ENCODE peak calls at places on chromosome 17, in four cellular contexts. One of them, this sample, is unnamed.

GRCh38 chr17:27577124-27577761 is 53.7 kb upstream of the LGALS9 start:
- DNase-seq in H1: no peak
- DNase-seq in HepG2: no peak
- DNase-seq in endothelial cell of umbilical vein: peak
- DNase-seq in this sample: peak

GRCh38 chr17:27367121-27367981 is 73.4 kb downstream of the WSB1 start:
- DNase-seq in H1: no peak
- DNase-seq in HepG2: no peak
- DNase-seq in endothelial cell of umbilical vein: no peak
- DNase-seq in this sample: no peak

GRCh38 chr17:28841901-28842281 is 699 bp downstream of the FAM222B start:
- DNase-seq in H1: no peak
- DNase-seq in HepG2: no peak
- DNase-seq in endothelial cell of umbilical vein: peak
- DNase-seq in this sample: peak

GRCh38 chr17:62778990-62779681 is 29.0 kb downstream of the MARCHF10 start:
- DNase-seq in H1: no peak
- DNase-seq in HepG2: peak
- DNase-seq in endothelial cell of umbilical vein: no peak
- DNase-seq in this sample: peak

GRCh38 chr17:36755586-36755985 is 154.2 kb downstream of the MRM1 start:
- DNase-seq in H1: peak
- DNase-seq in HepG2: peak
- DNase-seq in endothelial cell of umbilical vein: peak
- DNase-seq in this sample: peak

GRCh38 chr17:51617876-51618455 is 357.6 kb downstream of the UTP18 start:
- DNase-seq in H1: no peak
- DNase-seq in HepG2: no peak
- DNase-seq in endothelial cell of umbilical vein: no peak
- DNase-seq in this sample: no peak

GRCh38 chr17:18966831-18967624 is 15.1 kb downstream of the SLC5A10 start:
- DNase-seq in H1: no peak
- DNase-seq in HepG2: no peak
- DNase-seq in endothelial cell of umbilical vein: peak
- DNase-seq in this sample: no peak

GRCh38 chr17:40564883-40565744 is at the start of gene CCR7:
- DNase-seq in H1: no peak
- DNase-seq in HepG2: no peak
- DNase-seq in endothelial cell of umbilical vein: no peak
- DNase-seq in this sample: peak

GRCh38 chr17:9185142-9185541 is 163.8 kb downstream of the NTN1 start:
- DNase-seq in H1: no peak
- DNase-seq in HepG2: no peak
- DNase-seq in endothelial cell of umbilical vein: no peak
- DNase-seq in this sample: no peak

GRCh38 chr17:75152971-75153853 is 1.1 kb downstream of the JPT1 start:
- DNase-seq in H1: no peak
- DNase-seq in HepG2: peak
- DNase-seq in endothelial cell of umbilical vein: peak
- DNase-seq in this sample: peak

GRCh38 chr17:247767-248166 is 66.3 kb upstream of the DOC2B start:
- DNase-seq in H1: no peak
- DNase-seq in HepG2: no peak
- DNase-seq in endothelial cell of umbilical vein: no peak
- DNase-seq in this sample: no peak

GRCh38 chr17:12422632-12423031 is 243.1 kb upstream of the MYOCD start:
- DNase-seq in H1: no peak
- DNase-seq in HepG2: no peak
- DNase-seq in endothelial cell of umbilical vein: no peak
- DNase-seq in this sample: no peak

GRCh38 chr17:44747566-44747965 is 11.2 kb upstream of the ADAM11 start:
- DNase-seq in H1: no peak
- DNase-seq in HepG2: no peak
- DNase-seq in endothelial cell of umbilical vein: no peak
- DNase-seq in this sample: no peak

GRCh38 chr17:41773190-41773588 is 13.3 kb downstream of the JUP start:
- DNase-seq in H1: no peak
- DNase-seq in HepG2: peak
- DNase-seq in endothelial cell of umbilical vein: peak
- DNase-seq in this sample: no peak

GRCh38 chr17:82374626-82375331 is 3.2 kb downstream of the UTS2R start:
- DNase-seq in H1: no peak
- DNase-seq in HepG2: no peak
- DNase-seq in endothelial cell of umbilical vein: no peak
- DNase-seq in this sample: no peak

GRCh38 chr17:11121680-11122079 is 119.3 kb upstream of the SHISA6 start:
- DNase-seq in H1: no peak
- DNase-seq in HepG2: no peak
- DNase-seq in endothelial cell of umbilical vein: no peak
- DNase-seq in this sample: no peak

GRCh38 chr17:78672880-78673371 is 95.7 kb upstream of the DNAH17 start:
- DNase-seq in H1: no peak
- DNase-seq in HepG2: no peak
- DNase-seq in endothelial cell of umbilical vein: no peak
- DNase-seq in this sample: no peak

GRCh38 chr17:82094931-82095776 is 2.9 kb downstream of the FASN start:
- DNase-seq in H1: no peak
- DNase-seq in HepG2: no peak
- DNase-seq in endothelial cell of umbilical vein: no peak
- DNase-seq in this sample: no peak

DNA sequence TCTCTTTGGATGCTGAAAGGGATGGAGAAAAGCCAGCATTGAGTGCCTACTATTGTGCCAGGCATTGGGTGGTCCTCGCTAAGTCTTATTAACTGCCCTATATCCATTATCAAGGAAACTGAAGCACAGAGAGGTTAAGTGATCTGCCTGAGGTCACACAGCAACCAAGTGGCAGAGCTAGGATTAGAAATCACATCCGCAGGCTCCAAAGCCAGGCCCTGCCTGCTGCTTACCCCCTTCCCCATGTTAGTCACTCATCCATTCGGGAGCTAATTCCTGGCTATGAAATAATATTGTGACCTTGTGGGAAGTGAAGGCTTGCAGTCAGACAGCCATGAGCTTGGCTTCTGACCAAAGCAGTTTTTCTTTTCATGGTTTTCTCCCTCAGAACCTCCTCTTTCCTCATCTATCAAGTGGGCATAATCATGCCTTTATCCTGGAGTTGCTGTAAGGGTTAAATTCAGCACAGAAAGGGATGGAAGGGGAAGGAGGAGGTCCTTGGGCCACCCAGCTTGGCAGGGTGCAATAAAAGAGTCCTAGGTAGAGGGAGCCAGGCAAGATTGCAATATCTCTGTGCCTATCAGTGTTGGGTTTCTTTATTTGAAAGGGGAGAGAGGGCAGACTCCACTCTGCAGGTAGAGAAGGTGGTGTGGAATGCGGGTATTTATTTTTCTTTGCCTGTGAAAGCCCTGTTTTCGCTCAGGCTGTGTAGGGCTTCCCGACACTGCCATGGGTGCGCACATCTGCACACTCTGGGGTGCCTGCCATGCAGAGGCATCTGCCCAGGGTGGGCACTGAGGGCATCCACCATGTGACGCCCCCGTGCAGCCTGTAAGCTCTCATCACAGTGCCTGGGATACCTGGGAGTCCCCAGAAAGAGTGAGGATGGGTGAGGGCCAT is 11.3 kb downstream of the RAI1 start:
- DNase-seq in H1: no peak
- DNase-seq in HepG2: peak
- DNase-seq in endothelial cell of umbilical vein: peak
- DNase-seq in this sample: no peak
- H3K9ac ChIP-seq in H1: no peak
- H3K9ac ChIP-seq in HepG2: peak
- H3K9ac ChIP-seq in endothelial cell of umbilical vein: peak
- H3K9ac ChIP-seq in this sample: no peak

GRCh38 chr17:48954300-48954755 is 9.7 kb upstream of the SNF8 start:
- DNase-seq in H1: no peak
- DNase-seq in HepG2: peak
- DNase-seq in endothelial cell of umbilical vein: peak
- DNase-seq in this sample: peak
- TF ChIP-seq JUN in H1: no peak
- TF ChIP-seq JUN in HepG2: no peak
- TF ChIP-seq JUN in endothelial cell of umbilical vein: no peak
- TF ChIP-seq JUN in this sample: no peak

GRCh38 chr17:4908711-4909496 is 6.0 kb upstream of the CHRNE start:
- DNase-seq in H1: peak
- DNase-seq in HepG2: peak
- DNase-seq in endothelial cell of umbilical vein: peak
- DNase-seq in this sample: peak
- H3K9ac ChIP-seq in H1: no peak
- H3K9ac ChIP-seq in HepG2: peak
- H3K9ac ChIP-seq in endothelial cell of umbilical vein: no peak
- H3K9ac ChIP-seq in this sample: peak

GRCh38 chr17:42980766-42981397 is 517 bp downstream of the RUNDC1 start:
- DNase-seq in H1: no peak
- DNase-seq in HepG2: peak
- DNase-seq in endothelial cell of umbilical vein: peak
- DNase-seq in this sample: peak

GRCh38 chr17:42975265-42975664 is 4.6 kb downstream of the PTGES3L start:
- DNase-seq in H1: no peak
- DNase-seq in HepG2: peak
- DNase-seq in endothelial cell of umbilical vein: no peak
- DNase-seq in this sample: no peak

GRCh38 chr17:42980274-42980765 is at the start of gene RUNDC1:
- DNase-seq in H1: no peak
- DNase-seq in HepG2: peak
- DNase-seq in endothelial cell of umbilical vein: peak
- DNase-seq in this sample: peak

GRCh38 chr17:42982266-42982665 is 1.9 kb downstream of the RUNDC1 start:
- DNase-seq in H1: no peak
- DNase-seq in HepG2: no peak
- DNase-seq in endothelial cell of umbilical vein: no peak
- DNase-seq in this sample: no peak

DNA sequence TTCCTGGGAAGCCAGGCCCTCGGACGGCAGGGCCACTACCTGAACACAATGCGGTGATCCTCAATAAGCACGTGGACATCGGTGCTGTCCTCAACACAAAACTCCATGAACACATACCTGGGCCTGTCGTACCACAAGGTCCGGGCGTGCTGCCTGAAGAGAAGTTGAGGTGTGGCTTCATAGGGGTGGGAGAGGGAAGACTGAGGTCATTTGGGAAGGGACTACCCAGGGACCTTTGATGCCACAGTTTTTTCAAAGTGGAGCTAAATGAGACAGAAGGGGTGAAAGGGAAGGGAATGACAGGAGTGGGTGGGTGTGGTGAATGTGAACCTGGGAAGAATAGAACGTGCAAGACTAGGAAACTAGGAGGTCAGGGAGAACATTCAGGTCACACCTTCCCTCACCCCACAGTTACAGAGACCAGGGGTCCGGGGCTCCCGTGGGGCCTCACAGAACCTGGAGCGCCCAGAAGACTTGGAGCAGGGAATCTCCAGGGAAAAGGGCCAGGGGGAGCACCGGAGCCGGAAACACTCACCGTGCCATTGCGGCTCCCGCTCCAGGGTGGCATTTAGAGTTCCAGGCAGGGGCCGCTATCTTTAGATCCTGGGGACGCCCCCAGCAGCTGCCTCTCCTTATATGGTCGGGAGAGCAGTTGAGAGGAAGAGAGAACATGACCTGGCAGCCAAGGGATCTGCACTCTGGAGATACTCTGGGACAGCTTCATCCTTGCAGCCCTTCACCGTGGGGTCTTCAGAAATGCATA is at the start of gene PTGES3L:
- DNase-seq in H1: no peak
- DNase-seq in HepG2: peak
- DNase-seq in endothelial cell of umbilical vein: no peak
- DNase-seq in this sample: peak
- TF ChIP-seq JUN in H1: no peak
- TF ChIP-seq JUN in HepG2: no peak
- TF ChIP-seq JUN in endothelial cell of umbilical vein: no peak
- TF ChIP-seq JUN in this sample: no peak

DNA sequence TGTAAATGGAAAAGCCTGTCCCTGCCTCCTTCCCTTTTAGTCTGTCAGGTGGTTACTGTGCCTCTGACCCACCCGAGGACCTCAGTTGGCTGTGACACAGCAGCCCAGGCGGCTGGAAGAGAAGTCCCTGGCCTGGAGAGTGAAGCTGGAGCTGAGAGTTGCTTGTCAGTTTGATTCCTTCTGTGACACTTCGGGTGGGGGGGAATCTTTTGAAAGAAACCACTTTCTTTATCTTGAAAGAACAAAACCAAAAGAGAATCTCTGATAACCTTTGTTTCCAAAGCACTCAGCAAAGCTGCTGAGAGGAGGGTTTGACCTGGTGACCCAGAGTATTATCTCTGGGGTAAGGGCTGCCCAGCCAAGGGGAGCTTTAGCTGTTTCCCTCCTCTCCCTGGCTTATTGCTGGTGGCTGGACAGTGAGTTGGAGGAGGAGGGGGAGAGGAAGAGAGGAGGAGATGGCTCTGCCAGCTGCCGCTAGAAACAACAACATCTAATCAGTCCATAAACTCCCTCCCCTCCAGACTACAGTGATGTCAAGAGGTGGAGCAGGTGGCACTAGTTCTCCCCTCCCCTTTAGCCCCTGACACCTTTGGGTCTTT is 34.0 kb downstream of the YPEL2 start:
- DNase-seq in H1: no peak
- DNase-seq in HepG2: peak
- DNase-seq in endothelial cell of umbilical vein: peak
- DNase-seq in this sample: peak
- H3K9ac ChIP-seq in H1: no peak
- H3K9ac ChIP-seq in HepG2: peak
- H3K9ac ChIP-seq in endothelial cell of umbilical vein: no peak
- H3K9ac ChIP-seq in this sample: no peak

DNA sequence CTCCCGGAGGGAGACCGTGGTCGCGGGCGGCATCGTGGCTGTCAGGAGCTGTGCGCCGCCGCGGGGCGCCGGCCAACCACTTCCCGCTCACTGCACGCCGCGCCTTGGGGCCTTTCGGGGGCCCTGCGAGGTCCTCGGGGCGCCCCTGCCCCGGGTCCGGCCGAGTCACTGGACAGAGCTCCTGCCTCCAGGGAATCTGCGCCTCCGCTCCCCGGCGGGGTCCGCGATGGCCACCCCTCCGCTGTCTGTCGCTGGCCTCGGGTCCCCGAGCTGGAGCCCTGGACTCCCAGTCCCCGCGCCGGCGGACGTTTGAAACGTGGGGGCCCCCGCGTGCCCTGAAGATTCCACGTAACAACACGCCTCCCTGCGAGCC is at the start of gene QRICH2:
- DNase-seq in H1: no peak
- DNase-seq in HepG2: no peak
- DNase-seq in endothelial cell of umbilical vein: no peak
- DNase-seq in this sample: no peak
- TF ChIP-seq JUN in H1: no peak
- TF ChIP-seq JUN in HepG2: no peak
- TF ChIP-seq JUN in endothelial cell of umbilical vein: no peak
- TF ChIP-seq JUN in this sample: no peak

This sample was measured in K562.